ENCODE peak calls at places on chromosomes 7 and 10, in five cellular contexts. D is HCT116, Q is PC-9, F is dorsolateral prefrontal cortex, A is Peyer's patch. O is an unnamed sample.

GRCh38 chr7:41701542-41701941 is 1.3 kb downstream of the INHBA start:
- DNase-seq in D (no peak), Q (peak), F (no peak), A (no peak), O (no peak)

GRCh38 chr7:5678295-5679046 is 103.0 kb downstream of the RNF216 start:
- DNase-seq in A (no peak), D (no peak), Q (no peak), F (no peak), O (no peak)

GRCh38 chr10:78205457-78205856 is 171.8 kb downstream of the RPS24 start:
- DNase-seq in D (no peak), A (no peak), Q (no peak), F (no peak), O (no peak)

GRCh38 chr10:29849434-29849833 is 210.0 kb downstream of the JCAD start:
- DNase-seq in A (no peak), D (no peak), Q (no peak), F (no peak), O (peak)

GRCh38 chr7:117825132-117825531 is 48.1 kb downstream of the CTTNBP2 start:
- DNase-seq in A (no peak), F (no peak), D (no peak), Q (no peak), O (peak)

GRCh38 chr10:58267713-58268453 is at the start of gene IPMK:
- DNase-seq in Q (peak), A (peak), F (peak), D (peak), O (no peak)

GRCh38 chr10:45229823-45230222 is 85.6 kb downstream of the OR13A1 start:
- DNase-seq in F (no peak), D (no peak), Q (no peak), A (no peak), O (no peak)

GRCh38 chr10:57880441-57881301 is 387.0 kb downstream of the IPMK start:
- DNase-seq in Q (no peak), F (no peak), D (no peak), A (no peak), O (no peak)

GRCh38 chr10:78471723-78472541 is 438.3 kb downstream of the RPS24 start:
- DNase-seq in D (no peak), Q (no peak), F (no peak), A (no peak), O (no peak)

GRCh38 chr7:140249036-140249806 is 72.4 kb upstream of the KDM7A start:
- DNase-seq in A (no peak), D (no peak), F (no peak), Q (no peak), O (no peak)

GRCh38 chr7:150428671-150429451 is 21.6 kb upstream of the GIMAP8 start:
- DNase-seq in Q (peak), F (peak), D (no peak), A (no peak), O (peak)

GRCh38 chr10:6347391-6347951 is 144.7 kb downstream of the PFKFB3 start:
- DNase-seq in Q (no peak), D (no peak), F (peak), A (no peak), O (no peak)

GRCh38 chr7:66557214-66558200 is 71.2 kb upstream of the KCTD7 start:
- DNase-seq in Q (no peak), D (no peak), F (peak), A (peak), O (no peak)

GRCh38 chr7:725223-726005 is 1.1 kb upstream of the DNAAF5 start:
- DNase-seq in D (no peak), A (no peak), Q (peak), F (no peak), O (no peak)

GRCh38 chr7:20816389-20816959 is 29.8 kb upstream of the SP8 start:
- DNase-seq in F (no peak), Q (peak), A (no peak), D (no peak), O (no peak)

GRCh38 chr10:103621778-103622115 is 128.2 kb downstream of the NEURL1 start:
- DNase-seq in A (no peak), F (no peak), D (no peak), Q (no peak), O (no peak)

GRCh38 chr7:159227433-159227832 is 82.8 kb upstream of the VIPR2 start:
- DNase-seq in A (no peak), Q (peak), F (no peak), D (no peak), O (no peak)

GRCh38 chr7:3446786-3447185 is 145.7 kb downstream of the SDK1 start:
- DNase-seq in D (no peak), A (no peak), F (no peak), Q (no peak), O (no peak)

GRCh38 chr10:103678104-103678526 is 177.3 kb downstream of the SH3PXD2A start:
- DNase-seq in F (peak), A (no peak), D (no peak), Q (no peak), O (peak)

GRCh38 chr10:5466451-5466996 is 32.8 kb downstream of the CALML5 start:
- DNase-seq in D (no peak), A (peak), F (no peak), Q (peak), O (peak)

GRCh38 chr7:64558781-64559180 is 4.1 kb downstream of the ZNF680 start:
- DNase-seq in F (no peak), A (no peak), Q (no peak), D (no peak), O (no peak)

GRCh38 chr7:98788921-98789320 is 80.9 kb downstream of the TMEM130 start:
- DNase-seq in F (no peak), D (no peak), A (no peak), Q (no peak), O (no peak)

GRCh38 chr7:28723336-28723735 is 234.8 kb downstream of the TRIL start:
- DNase-seq in Q (no peak), A (no peak), D (no peak), F (peak), O (no peak)

GRCh38 chr10:26410356-26410755 is 27.8 kb upstream of the APBB1IP start:
- DNase-seq in F (no peak), A (no peak), Q (no peak), D (no peak), O (no peak)

DNA sequence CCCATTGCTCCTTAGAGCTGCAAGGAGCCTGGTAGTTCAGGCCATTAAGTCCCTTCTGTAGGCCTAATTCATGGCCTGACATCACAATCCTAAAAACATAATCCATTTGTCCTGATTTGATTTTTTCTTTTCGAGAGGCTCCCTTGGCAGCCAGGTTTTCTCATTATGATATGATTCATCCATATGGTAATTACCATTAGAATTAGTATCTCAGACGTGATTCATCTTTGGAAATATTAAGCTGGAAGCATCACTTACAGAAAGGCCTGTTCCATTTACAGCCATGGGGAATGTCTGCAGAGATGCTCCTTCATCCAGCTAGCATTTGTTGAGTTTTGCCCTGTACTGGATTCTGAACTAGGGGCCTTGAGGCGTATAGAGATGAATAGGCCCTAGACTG is 128.5 kb downstream of the PLCE1 start:
- DNase-seq in F (no peak), D (no peak), Q (no peak), A (no peak), O (no peak)
- H3K27ac ChIP-seq in F (no peak), D (no peak), Q (peak), A (no peak), O (peak)

DNA sequence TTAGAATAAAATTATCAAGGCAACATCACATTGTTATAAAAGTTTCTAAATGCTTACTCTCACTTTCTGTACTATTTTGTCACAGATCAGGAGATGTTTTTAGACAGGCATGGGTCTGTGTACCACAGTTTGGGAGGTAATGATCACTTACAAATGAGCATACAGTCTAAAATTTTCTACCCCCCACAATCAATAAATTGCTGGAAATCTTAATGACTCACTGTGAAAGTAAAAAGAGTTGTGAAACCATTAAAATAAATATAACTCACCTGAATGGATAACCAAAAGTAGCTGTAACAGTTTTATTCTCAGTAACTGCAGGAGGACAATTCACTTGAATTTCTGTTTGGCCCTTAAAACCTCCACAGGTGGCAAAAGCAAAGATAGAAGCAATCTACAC is 13.2 kb downstream of the SYPL1 start:
- DNase-seq in D (no peak), A (no peak), F (no peak), Q (no peak), O (no peak)
- H3K4me3 ChIP-seq in D (no peak), A (no peak), F (no peak), Q (no peak), O (no peak)

GRCh38 chr10:63761243-63761642 is 240.0 kb downstream of the REEP3 start:
- DNase-seq in F (no peak), A (no peak), Q (no peak), D (no peak), O (no peak)
- H3K27ac ChIP-seq in F (peak), A (no peak), Q (no peak), D (no peak), O (no peak)

GRCh38 chr10:95469676-95470075 is 91.5 kb downstream of the SORBS1 start:
- DNase-seq in A (no peak), F (no peak), Q (no peak), D (no peak), O (no peak)

GRCh38 chr10:95466450-95466849 is 94.7 kb downstream of the SORBS1 start:
- DNase-seq in F (no peak), D (no peak), Q (no peak), A (no peak), O (no peak)

GRCh38 chr10:95464280-95464679 is 96.9 kb downstream of the SORBS1 start:
- DNase-seq in F (no peak), D (no peak), A (no peak), Q (no peak), O (no peak)

GRCh38 chr10:95469251-95469650 is 91.9 kb downstream of the SORBS1 start:
- DNase-seq in Q (no peak), D (no peak), A (no peak), F (no peak), O (no peak)

DNA sequence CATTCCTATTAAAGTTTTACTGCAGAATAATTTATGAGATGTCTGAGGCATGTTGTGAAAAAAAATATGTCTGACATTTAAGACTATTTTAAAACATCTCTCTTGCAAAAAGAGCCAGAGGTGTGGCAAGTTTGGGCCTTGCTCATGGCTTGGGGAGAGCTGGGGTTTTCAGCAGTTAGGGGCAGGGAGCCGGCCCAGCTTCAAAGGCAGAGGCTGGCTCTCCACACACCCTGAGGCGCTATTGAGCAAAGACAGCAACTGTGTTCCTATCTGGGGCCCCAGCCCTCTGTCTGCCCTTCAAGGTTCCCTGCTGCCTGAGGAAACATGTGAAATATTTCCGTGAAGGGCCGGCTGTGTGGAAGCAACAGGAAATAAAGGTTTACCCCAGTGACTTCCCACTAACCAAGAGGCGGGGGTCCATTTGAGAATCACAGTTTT is 94.0 kb downstream of the SORBS1 start:
- DNase-seq in F (no peak), Q (no peak), A (no peak), D (peak), O (no peak)
- H3K4me3 ChIP-seq in F (no peak), Q (no peak), A (no peak), D (no peak), O (no peak)

GRCh38 chr10:132521041-132521465 is 16.5 kb upstream of the INPP5A start:
- DNase-seq in F (no peak), D (no peak), A (peak), Q (no peak), O (no peak)
- H3K27ac ChIP-seq in F (no peak), D (no peak), A (no peak), Q (no peak), O (no peak)

O was measured in AG04450.